ENCODE peak calls at places on chromosome 10, in five cellular contexts. R is BJ, T is transverse colon, K is AG09309, O is stomach. X is an unnamed sample.

GRCh38 chr10:44981172-44982113 is 2.8 kb upstream of the DEPP1 start:
- DNase-seq in R (peak), T (no peak), K (peak), O (no peak), X (no peak)

GRCh38 chr10:81704596-81704995 is 170.4 kb upstream of the NRG3 start:
- DNase-seq in R (no peak), T (no peak), K (no peak), O (no peak), X (no peak)

GRCh38 chr10:113754768-113755167 is 3.3 kb downstream of the PLEKHS1 start:
- DNase-seq in R (no peak), T (peak), K (no peak), O (no peak), X (peak)

GRCh38 chr10:35795131-35795819 is 153.2 kb upstream of the FZD8 start:
- DNase-seq in R (no peak), T (no peak), K (no peak), O (no peak), X (no peak)

GRCh38 chr10:46296629-46297275 is 10.0 kb downstream of the ANTXRL start:
- DNase-seq in R (no peak), T (peak), K (no peak), O (peak), X (no peak)

GRCh38 chr10:3197354-3198003 is 24.9 kb upstream of the PITRM1 start:
- DNase-seq in R (peak), T (peak), K (peak), O (peak), X (peak)

GRCh38 chr10:23342213-23342884 is 2.2 kb downstream of the C10orf67 start:
- DNase-seq in R (no peak), T (no peak), K (no peak), O (no peak), X (no peak)

GRCh38 chr10:28719789-28720436 is 42.6 kb downstream of the BAMBI start:
- DNase-seq in R (no peak), T (no peak), K (no peak), O (no peak), X (no peak)

GRCh38 chr10:75538144-75538543 is 106.7 kb downstream of the LRMDA start:
- DNase-seq in R (no peak), T (no peak), K (no peak), O (no peak), X (no peak)

GRCh38 chr10:32109603-32110002 is 53.4 kb upstream of the KIF5B start:
- DNase-seq in R (no peak), T (no peak), K (no peak), O (no peak), X (no peak)

GRCh38 chr10:9579110-9579705 is 1438.5 kb upstream of the CELF2 start:
- DNase-seq in R (no peak), T (no peak), K (no peak), O (no peak), X (no peak)

GRCh38 chr10:116720241-116721047 is 21.9 kb downstream of the HSPA12A start:
- DNase-seq in R (no peak), T (peak), K (no peak), O (no peak), X (no peak)

GRCh38 chr10:53903756-53904155 is 897.3 kb downstream of the PCDH15 start:
- DNase-seq in R (no peak), T (no peak), K (no peak), O (no peak), X (no peak)

GRCh38 chr10:51244739-51245138 is 170.5 kb downstream of the PRKG1 start:
- DNase-seq in R (peak), T (no peak), K (peak), O (no peak), X (no peak)

GRCh38 chr10:123868058-123868995 is 23.3 kb downstream of the CPXM2 start:
- DNase-seq in R (no peak), T (no peak), K (no peak), O (no peak), X (no peak)

GRCh38 chr10:58514102-58514472 is 1.4 kb downstream of the BICC1 start:
- DNase-seq in R (no peak), T (no peak), K (no peak), O (no peak), X (no peak)

GRCh38 chr10:3702056-3702546 is 82.9 kb downstream of the KLF6 start:
- DNase-seq in R (no peak), T (no peak), K (no peak), O (no peak), X (no peak)

DNA sequence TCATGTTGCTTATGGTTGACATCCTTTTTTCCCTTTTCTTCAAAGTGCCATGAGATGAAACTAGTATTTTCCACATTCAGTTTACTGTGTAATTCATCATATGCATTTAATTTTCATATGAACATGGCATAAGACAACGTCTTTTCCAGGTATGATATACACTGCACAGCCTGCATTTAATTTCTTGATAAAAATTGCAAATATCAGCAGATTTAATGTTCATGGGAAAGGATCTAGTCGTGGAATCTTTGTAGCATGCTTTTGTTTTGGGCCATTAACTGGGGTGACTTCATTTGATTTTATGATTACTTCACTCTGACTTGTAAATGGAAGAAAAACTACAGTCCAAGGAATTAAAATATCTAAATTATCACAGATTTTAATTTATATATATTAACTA is 837.3 kb downstream of the IPMK start:
- DNase-seq in R (no peak), T (no peak), K (no peak), O (no peak), X (no peak)
- TF ChIP-seq CTCF in R (no peak), T (no peak), K (no peak), O (no peak), X (no peak)

GRCh38 chr10:47348661-47349470 is 703 bp downstream of the RBP3 start:
- DNase-seq in R (no peak), T (no peak), K (no peak), O (no peak), X (no peak)
- H3K4me3 ChIP-seq in R (no peak), T (no peak), K (no peak), O (no peak), X (no peak)

GRCh38 chr10:132536964-132537712 is 449 bp upstream of the INPP5A start:
- DNase-seq in R (peak), T (peak), K (peak), O (peak), X (peak)
- TF ChIP-seq CTCF in R (peak), T (no peak), K (no peak), O (no peak), X (peak)

GRCh38 chr10:13997650-13998049 is 333.1 kb downstream of the FRMD4A start:
- DNase-seq in R (no peak), T (no peak), K (no peak), O (no peak), X (no peak)
- H3K4me3 ChIP-seq in R (no peak), T (no peak), K (no peak), O (no peak), X (no peak)

GRCh38 chr10:63633677-63634487 is 112.7 kb downstream of the REEP3 start:
- DNase-seq in R (no peak), T (no peak), K (no peak), O (no peak), X (peak)
- TF ChIP-seq CTCF in R (peak), T (peak), K (peak), O (no peak), X (peak)

GRCh38 chr10:96374639-96374984 is 15.8 kb upstream of the OPALIN start:
- DNase-seq in R (no peak), T (no peak), K (no peak), O (no peak), X (no peak)
- H3K4me3 ChIP-seq in R (no peak), T (no peak), K (no peak), O (peak), X (no peak)

DNA sequence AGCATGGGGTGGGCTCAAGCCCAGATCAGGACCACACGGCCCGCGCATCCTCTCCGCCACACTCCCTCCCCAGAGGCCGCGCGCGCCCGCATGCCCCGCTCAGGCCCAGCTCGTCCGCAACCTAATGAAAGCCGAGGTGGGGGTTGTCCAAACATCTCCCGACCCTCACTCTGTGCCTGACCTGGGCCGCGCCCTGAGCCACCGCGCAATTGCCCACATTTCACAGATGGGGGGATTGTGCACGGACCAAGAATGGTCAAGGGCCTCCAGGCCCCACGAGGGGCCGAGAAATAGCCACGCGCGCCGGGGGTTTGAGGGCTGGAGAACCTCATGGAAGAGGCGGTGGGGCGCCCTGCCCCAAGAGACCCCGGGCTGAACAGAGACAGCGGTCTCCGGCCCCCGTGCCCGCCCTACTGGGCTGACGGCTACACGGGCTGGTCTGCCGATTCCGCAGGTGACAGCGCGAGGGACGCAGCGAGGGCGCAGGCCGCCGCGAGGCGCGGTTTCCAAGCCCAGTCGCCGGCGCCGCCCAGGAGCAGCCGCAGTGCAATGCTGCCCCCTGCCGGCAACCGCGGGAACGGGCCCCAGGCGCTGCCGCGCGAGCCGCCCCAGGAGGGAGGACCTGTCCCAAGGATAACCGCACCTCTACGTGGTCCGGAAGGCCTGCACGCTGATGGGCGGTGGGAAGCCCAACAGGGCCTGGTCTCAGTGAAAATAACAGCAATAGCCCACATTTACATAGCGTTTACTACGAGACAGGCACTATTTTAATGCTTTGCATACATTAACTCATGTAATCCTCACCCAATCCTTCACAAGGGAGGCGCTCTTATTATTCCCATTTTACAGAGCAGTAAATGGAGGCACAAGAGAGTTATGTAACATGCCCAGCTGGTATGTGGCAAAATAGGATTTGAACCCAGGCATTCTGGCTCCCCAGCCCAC is 10.5 kb upstream of the GRID1 start:
- DNase-seq in R (no peak), T (peak), K (no peak), O (peak), X (peak)
- TF ChIP-seq CTCF in R (peak), T (peak), K (peak), O (no peak), X (peak)

DNA sequence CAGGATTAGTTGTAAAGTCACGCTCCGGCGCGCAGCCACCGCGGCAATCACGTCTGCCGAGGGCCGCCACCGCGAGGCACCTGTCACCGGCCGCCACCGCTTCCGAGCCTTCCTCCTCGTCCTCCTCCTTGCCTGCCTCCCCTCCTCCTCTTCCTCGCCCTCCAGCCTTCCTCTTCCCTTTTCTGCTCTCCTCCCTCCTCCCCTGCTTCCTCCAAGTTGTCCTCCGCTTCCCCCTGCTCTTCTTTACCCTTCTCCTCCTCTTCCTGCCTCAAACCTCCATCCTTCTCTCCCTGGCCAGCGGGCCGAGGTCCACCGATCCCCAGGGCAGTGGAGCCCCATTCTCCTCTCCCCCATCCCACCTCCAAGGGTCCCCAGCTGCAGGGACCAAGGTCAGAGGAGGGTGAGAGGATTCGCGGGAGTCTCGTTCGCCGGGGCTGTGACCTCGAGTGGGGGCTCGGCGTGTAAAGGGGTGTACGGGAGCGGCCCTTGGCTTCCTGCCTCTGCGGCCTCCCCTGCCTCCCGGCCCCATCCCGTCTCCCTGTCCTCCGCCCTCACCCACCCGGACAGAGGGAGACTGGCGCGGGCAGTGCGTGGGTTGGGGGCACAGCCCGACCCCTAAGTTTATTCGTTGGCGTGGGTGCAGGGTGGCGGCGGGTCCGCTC is 89.5 kb upstream of the PAX2 start:
- DNase-seq in R (no peak), T (no peak), K (no peak), O (no peak), X (peak)
- H3K4me3 ChIP-seq in R (no peak), T (no peak), K (no peak), O (no peak), X (peak)

GRCh38 chr10:80411267-80411668 is 2.9 kb downstream of the PRXL2A start:
- DNase-seq in R (no peak), T (peak), K (no peak), O (peak), X (no peak)
- TF ChIP-seq CTCF in R (no peak), T (no peak), K (no peak), O (no peak), X (no peak)

X was measured in Caco-2.